ENCODE peak calls at places on chromosomes 4 and X, in eight cellular contexts. L is Calu3; K is IMR-90; A is NB4; G is CD8-positive, alpha-beta T cell; T is endothelial cell of umbilical vein; D is uterus; Z is transverse colon. R is an unnamed sample.

GRCh38 chrX:15674514-15674898 is 9.9 kb upstream of the CLTRN start:
- DNase-seq in L (peak; percentile 87), K (peak; percentile 96), A (peak; percentile 89), G (peak; percentile 81), T (no peak), D (peak; percentile 98), Z (peak; percentile 97), R (peak; percentile 94)

GRCh38 chrX:107675823-107676555 is 47.7 kb downstream of the PRPS1 start:
- DNase-seq in L (no peak), K (peak; percentile 35), A (peak; percentile 93), G (no peak), T (no peak), D (peak; percentile 60), Z (no peak), R (no peak)

GRCh38 chrX:15475021-15475420 is 18.1 kb downstream of the PIR start:
- DNase-seq in L (peak; percentile 54), K (no peak), A (no peak), G (no peak), T (peak; percentile 68), D (no peak), Z (no peak), R (no peak)

GRCh38 chrX:40539214-40540142 is 41.3 kb upstream of the ATP6AP2 start:
- DNase-seq in L (peak; percentile 2), K (peak; percentile 71), A (peak; percentile 96), G (peak; percentile 72), T (no peak), D (peak; percentile 66), Z (peak; percentile 49), R (no peak)

GRCh38 chrX:42530027-42530426 is 247.9 kb downstream of the PPP1R2C start:
- DNase-seq in L (peak; percentile 5), K (peak; percentile 28), A (no peak), G (no peak), T (no peak), D (no peak), Z (no peak), R (no peak)

GRCh38 chr4:126004936-126005335 is 690.2 kb downstream of the FAT4 start:
- DNase-seq in L (peak; percentile 1), K (peak; percentile 60), A (no peak), G (no peak), T (peak; percentile 12), D (no peak), Z (no peak), R (no peak)

GRCh38 chr4:80713409-80713808 is 317.1 kb upstream of the BMP3 start:
- DNase-seq in L (no peak), K (no peak), A (no peak), G (no peak), T (no peak), D (no peak), Z (peak; percentile 8), R (no peak)

GRCh38 chrX:101229155-101229554 is 9.6 kb downstream of the DRP2 start:
- DNase-seq in L (no peak), K (peak; percentile 82), A (no peak), G (no peak), T (no peak), D (no peak), Z (no peak), R (no peak)

GRCh38 chrX:154529206-154529612 is 13.2 kb upstream of the FAM3A start:
- DNase-seq in L (no peak), K (peak; percentile 15), A (no peak), G (no peak), T (no peak), D (no peak), Z (no peak), R (no peak)

GRCh38 chr4:146098978-146099377 is 76.5 kb upstream of the LSM6 start:
- DNase-seq in L (no peak), K (no peak), A (no peak), G (no peak), T (no peak), D (no peak), Z (no peak), R (no peak)

GRCh38 chr4:26346203-26346620 is 25.4 kb downstream of the RBPJ start:
- DNase-seq in L (no peak), K (no peak), A (no peak), G (no peak), T (peak; percentile 55), D (no peak), Z (no peak), R (no peak)

GRCh38 chrX:19017271-19017670 is 33.4 kb upstream of the PHKA2 start:
- DNase-seq in L (peak; percentile 30), K (peak; percentile 17), A (peak; percentile 27), G (no peak), T (no peak), D (no peak), Z (no peak), R (no peak)
- TF ChIP-seq CTCF in L (peak; percentile 41), K (peak; percentile 51), A (peak; percentile 56), G (no peak), T (peak; percentile 13), D (no peak), Z (no peak), R (peak; percentile 74)

GRCh38 chrX:46375831-46376230 is 169.4 kb downstream of the ZNF674 start:
- DNase-seq in L (no peak), K (no peak), A (no peak), G (no peak), T (no peak), D (no peak), Z (no peak), R (no peak)

GRCh38 chrX:46374371-46374770 is 170.8 kb downstream of the ZNF674 start:
- DNase-seq in L (no peak), K (no peak), A (no peak), G (no peak), T (no peak), D (no peak), Z (no peak), R (no peak)

GRCh38 chrX:46380148-46380752 is 165.0 kb downstream of the ZNF674 start:
- DNase-seq in L (no peak), K (no peak), A (no peak), G (no peak), T (peak; percentile 37), D (no peak), Z (no peak), R (no peak)

GRCh38 chrX:46381630-46382029 is 163.6 kb downstream of the ZNF674 start:
- DNase-seq in L (peak; percentile 53), K (peak; percentile 17), A (peak; percentile 46), G (peak; percentile 12), T (peak; percentile 24), D (no peak), Z (peak; percentile 12), R (no peak)

DNA sequence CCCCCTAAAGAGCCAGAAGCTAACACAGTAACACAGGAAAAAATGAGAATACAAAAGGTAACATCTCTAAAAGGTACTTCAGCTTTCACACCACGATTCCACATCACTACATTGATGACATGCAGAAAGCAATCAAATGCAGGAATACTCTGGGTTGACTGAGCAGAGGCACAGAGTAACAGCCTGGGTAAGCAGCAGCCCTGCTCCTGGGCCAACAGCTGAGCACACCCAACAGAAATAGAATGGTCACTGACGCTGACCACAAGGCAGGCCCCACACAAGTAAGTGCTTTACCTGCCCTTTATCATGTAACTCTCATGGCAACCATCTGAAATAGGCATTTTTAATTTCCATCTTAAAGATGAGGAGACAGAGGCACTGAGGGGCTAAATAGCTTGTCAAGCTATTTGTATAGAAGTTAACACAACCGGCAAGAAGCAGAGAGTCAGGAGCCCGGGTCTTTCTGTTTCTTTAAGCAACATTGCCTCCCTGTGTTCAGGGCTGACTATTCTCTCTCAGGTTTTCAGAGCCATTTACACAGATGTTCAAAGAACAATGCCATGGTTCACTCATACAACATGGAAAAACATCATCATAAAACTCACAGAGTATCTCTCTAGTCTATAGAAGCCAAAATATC is 168.9 kb downstream of the ZNF674 start:
- DNase-seq in L (peak; percentile 55), K (peak; percentile 48), A (peak; percentile 62), G (peak; percentile 9), T (peak; percentile 80), D (peak; percentile 20), Z (peak; percentile 13), R (no peak)
- TF ChIP-seq CTCF in L (peak; percentile 25), K (peak; percentile 45), A (peak; percentile 29), G (no peak), T (peak; percentile 21), D (peak; percentile 47), Z (peak; percentile 32), R (peak; percentile 85)

DNA sequence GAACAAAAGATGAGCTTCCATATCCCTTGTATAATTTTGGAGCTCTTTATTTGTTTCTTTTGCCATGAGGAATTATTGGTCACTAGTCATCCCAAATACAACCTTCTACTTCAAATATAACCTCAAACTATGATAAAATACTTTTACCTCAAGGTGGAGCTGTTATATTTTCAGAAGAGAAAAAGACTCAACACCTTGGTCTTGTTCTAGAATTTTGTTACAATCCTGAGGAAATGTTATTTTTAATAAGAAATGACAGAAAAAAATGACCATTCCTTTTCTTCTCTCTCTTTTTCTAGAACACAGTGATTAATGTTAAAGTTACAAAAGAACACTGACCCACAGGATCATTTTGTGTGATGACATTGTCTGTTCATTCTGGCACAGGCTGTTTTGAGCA is 159.5 kb upstream of the CTSO start:
- DNase-seq in L (no peak), K (no peak), A (no peak), G (no peak), T (no peak), D (no peak), Z (no peak), R (no peak)
- TF ChIP-seq CTCF in L (peak; percentile 28), K (no peak), A (no peak), G (no peak), T (no peak), D (no peak), Z (no peak), R (peak; percentile 76)

GRCh38 chr4:46270986-46271596 is 118.8 kb downstream of the GABRA2 start:
- DNase-seq in L (no peak), K (peak; percentile 4), A (peak; percentile 56), G (no peak), T (no peak), D (no peak), Z (no peak), R (no peak)

GRCh38 chr4:46277165-46277951 is 112.6 kb downstream of the GABRA2 start:
- DNase-seq in L (no peak), K (no peak), A (no peak), G (no peak), T (no peak), D (no peak), Z (no peak), R (no peak)

DNA sequence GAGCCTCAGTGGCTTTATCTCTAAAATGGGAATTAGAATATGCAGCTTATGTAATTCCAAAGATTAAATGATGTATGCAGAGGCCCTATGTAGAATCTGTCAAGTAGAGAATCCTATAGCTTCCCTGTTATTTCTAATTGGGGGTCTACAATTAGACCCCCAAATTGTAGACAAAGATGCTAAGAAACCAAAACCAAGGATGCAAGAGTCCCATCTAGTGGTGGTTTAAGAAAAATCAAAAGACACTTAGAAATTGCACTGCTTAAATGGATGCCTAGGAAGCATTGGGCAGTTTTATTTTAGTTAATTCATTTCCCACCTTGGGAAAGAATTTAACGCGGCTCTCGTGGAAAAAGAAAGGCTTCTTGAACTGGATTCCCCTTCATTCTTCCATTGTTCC is 115.2 kb downstream of the GABRA2 start:
- DNase-seq in L (no peak), K (no peak), A (peak; percentile 11), G (no peak), T (no peak), D (no peak), Z (no peak), R (no peak)
- TF ChIP-seq CTCF in L (no peak), K (peak; percentile 12), A (no peak), G (no peak), T (no peak), D (no peak), Z (no peak), R (peak; percentile 71)

R was measured in chondrocyte.